ENCODE peak calls at places on chromosomes 3 and 15, in eight cellular contexts. Z is upper lobe of right lung; Q is right atrium auricular region; I is NT2/D1; C is activated CD8-positive, alpha-beta memory T cell treated with anti-CD3 and anti-CD28 coated beads, Interleukin-2, amount 50 U/mL, for 48 hours; T is HT1080; F is fibroblast of pulmonary artery; Y is thoracic aorta. O is an unnamed sample.

GRCh38 chr15:46576611-46577010 is 941.8 kb downstream of the SQOR start:
- DNase-seq in Y (no peak), Z (no peak), Q (no peak), T (no peak), C (no peak), I (no peak), F (no peak), O (no peak)

GRCh38 chr3:46280105-46280797 is 38.0 kb downstream of the CCR3 start:
- DNase-seq in C (no peak), Z (no peak), I (no peak), Q (no peak), T (peak), F (peak), Y (no peak), O (no peak)

GRCh38 chr3:38127611-38128302 is 9.2 kb downstream of the ACAA1 start:
- DNase-seq in Z (peak), T (peak), I (no peak), Y (no peak), C (no peak), F (no peak), Q (peak), O (peak)

GRCh38 chr15:36658321-36658720 is 78.9 kb downstream of the CDIN1 start:
- DNase-seq in Y (no peak), Z (no peak), Q (no peak), F (no peak), T (no peak), I (no peak), C (no peak), O (no peak)

GRCh38 chr3:174859109-174859735 is at the start of gene NAALADL2:
- DNase-seq in Z (no peak), C (no peak), F (no peak), Q (no peak), Y (no peak), T (no peak), I (no peak), O (no peak)

GRCh38 chr3:43286886-43287301 is 554 bp downstream of the SNRK start:
- DNase-seq in T (no peak), I (no peak), Q (no peak), F (no peak), Y (no peak), Z (no peak), C (peak), O (no peak)

GRCh38 chr15:79678032-79678701 is 218.6 kb downstream of the MTHFS start:
- DNase-seq in C (no peak), T (no peak), Z (no peak), I (no peak), Y (no peak), F (no peak), Q (no peak), O (no peak)

GRCh38 chr3:89227634-89228033 is 120.2 kb downstream of the EPHA3 start:
- DNase-seq in C (no peak), Z (no peak), Q (no peak), I (no peak), F (no peak), T (no peak), Y (no peak), O (no peak)

GRCh38 chr15:93378547-93378946 is 289.5 kb upstream of the RGMA start:
- DNase-seq in Q (no peak), Z (no peak), F (no peak), T (no peak), I (no peak), Y (no peak), C (no peak), O (no peak)

GRCh38 chr3:46184469-46184868 is 23.6 kb downstream of the CCR1 start:
- DNase-seq in Q (no peak), Y (no peak), T (peak), C (no peak), I (no peak), Z (no peak), F (peak), O (no peak)

GRCh38 chr15:68427366-68427765 is 4.6 kb downstream of the ITGA11 start:
- DNase-seq in Y (no peak), F (no peak), T (peak), Q (no peak), C (no peak), Z (no peak), I (no peak), O (no peak)

GRCh38 chr15:80167936-80168335 is 15.1 kb downstream of the FAH start:
- DNase-seq in Z (no peak), T (no peak), Y (no peak), F (no peak), C (no peak), Q (no peak), I (no peak), O (no peak)

GRCh38 chr3:55484191-55484644 is 2.9 kb downstream of the WNT5A start:
- DNase-seq in F (no peak), C (no peak), Y (no peak), I (no peak), Q (no peak), T (no peak), Z (peak), O (no peak)

GRCh38 chr3:177050466-177051237 is 146.6 kb downstream of the TBL1XR1 start:
- DNase-seq in F (peak), Q (no peak), T (peak), I (no peak), Z (no peak), C (no peak), Y (no peak), O (no peak)

GRCh38 chr3:32109256-32109655 is 2.8 kb downstream of the GPD1L start:
- DNase-seq in Z (peak), C (no peak), T (no peak), Y (peak), F (peak), Q (peak), I (no peak), O (peak)

GRCh38 chr3:50627407-50628051 is 10.6 kb downstream of the MAPKAPK3 start:
- DNase-seq in F (peak), I (no peak), T (peak), Q (peak), Z (peak), Y (peak), C (no peak), O (no peak)

GRCh38 chr15:80512729-80513670 is 108.8 kb downstream of the ARNT2 start:
- DNase-seq in Y (no peak), F (peak), Z (no peak), I (no peak), C (no peak), T (peak), Q (no peak), O (no peak)

GRCh38 chr3:132555316-132556035 is 41.6 kb upstream of the ACKR4 start:
- DNase-seq in Q (no peak), Z (no peak), C (no peak), I (no peak), T (no peak), Y (no peak), F (no peak), O (no peak)

GRCh38 chr15:25066708-25067107 is 111.9 kb downstream of the SNRPN start:
- DNase-seq in Q (no peak), Y (no peak), C (no peak), F (no peak), Z (peak), I (no peak), T (no peak), O (no peak)

GRCh38 chr3:157081681-157082210 is 78.2 kb downstream of the CCNL1 start:
- DNase-seq in T (peak), Y (peak), F (peak), Q (peak), C (peak), I (peak), Z (peak), O (peak)

GRCh38 chr3:11591006-11591360 is 52.7 kb downstream of the VGLL4 start:
- DNase-seq in Q (no peak), C (no peak), F (peak), I (no peak), T (no peak), Y (no peak), Z (no peak), O (no peak)

GRCh38 chr3:136699271-136699828 is 52.8 kb downstream of the STAG1 start:
- DNase-seq in T (no peak), I (no peak), Y (no peak), Q (no peak), F (peak), Z (no peak), C (no peak), O (no peak)

GRCh38 chr3:171351676-171352075 is 108.5 kb downstream of the TNIK start:
- DNase-seq in T (peak), I (no peak), Q (no peak), Y (no peak), F (peak), C (no peak), Z (no peak), O (no peak)

GRCh38 chr15:88382482-88382983 is 84.7 kb downstream of the MRPL46 start:
- DNase-seq in Z (no peak), Q (no peak), F (no peak), Y (no peak), I (no peak), T (peak), C (peak), O (no peak)

GRCh38 chr3:127678611-127679533 is 6.1 kb downstream of the ABTB1 start:
- DNase-seq in Y (no peak), C (peak), T (no peak), F (no peak), Z (peak), I (no peak), Q (peak), O (peak)

GRCh38 chr15:76330281-76330680 is 6.3 kb upstream of the ISL2 start:
- DNase-seq in T (peak), Y (no peak), I (no peak), C (no peak), Q (peak), F (peak), Z (no peak), O (no peak)

GRCh38 chr15:31326729-31327673 is at the start of gene KLF13:
- DNase-seq in F (peak), Y (no peak), T (no peak), C (no peak), I (no peak), Z (peak), Q (no peak), O (peak)

GRCh38 chr15:75887178-75887577 is 16.5 kb upstream of the FBXO22 start:
- DNase-seq in F (no peak), Y (no peak), I (no peak), C (no peak), Q (no peak), T (no peak), Z (no peak), O (no peak)

GRCh38 chr15:60221356-60221755 is 176.4 kb downstream of the ANXA2 start:
- DNase-seq in F (no peak), T (no peak), Z (no peak), Y (no peak), I (no peak), C (no peak), Q (no peak), O (no peak)

GRCh38 chr15:91855684-91856553 is 2.4 kb downstream of the SLCO3A1 start:
- DNase-seq in C (no peak), T (no peak), F (no peak), Y (no peak), Q (no peak), I (peak), Z (peak), O (no peak)

GRCh38 chr3:136728918-136729317 is 23.3 kb downstream of the STAG1 start:
- DNase-seq in Y (no peak), T (peak), C (no peak), Q (no peak), I (peak), F (peak), Z (no peak), O (no peak)

GRCh38 chr15:82858932-82859331 is 49.5 kb downstream of the WHAMM start:
- DNase-seq in Z (no peak), Y (no peak), I (no peak), T (no peak), F (no peak), C (no peak), Q (peak), O (no peak)

GRCh38 chr3:12579456-12579855 is 22.6 kb downstream of the MKRN2 start:
- DNase-seq in Z (no peak), C (peak), Q (no peak), I (no peak), F (no peak), T (no peak), Y (no peak), O (no peak)